ENCODE peak calls at places on chromosomes 5 and 9, in nine cellular contexts. P is MM.1S; Q is GM12892; S is fibroblast of lung; H is coronary artery; Z is tibial nerve; F is effector memory CD4-positive, alpha-beta T cell; C is tibial artery; E is stromal cell of bone marrow. U is an unnamed sample.
A peak's percentile ranks its signal among the peaks of the same experiment; 100 is the strongest.

GRCh38 chr5:131677115-131677514 is 42.1 kb upstream of the RAPGEF6 start:
- DNase-seq in P (no peak), H (no peak), C (no peak), S (peak; percentile 15), Z (no peak), Q (no peak), E (no peak), F (no peak), U (no peak)

GRCh38 chr9:107422189-107422802 is 67.3 kb downstream of the KLF4 start:
- DNase-seq in H (no peak), Z (peak; percentile 41), F (no peak), C (peak; percentile 58), P (peak; percentile 49), S (peak; percentile 45), Q (no peak), E (peak; percentile 61), U (peak; percentile 53)

GRCh38 chr9:134474656-134475050 is 148.4 kb downstream of the RXRA start:
- DNase-seq in C (no peak), P (no peak), E (no peak), H (no peak), F (no peak), S (no peak), Q (no peak), Z (no peak), U (no peak)

GRCh38 chr5:68303754-68304420 is 88.3 kb downstream of the PIK3R1 start:
- DNase-seq in Z (no peak), Q (no peak), E (no peak), P (no peak), C (no peak), F (no peak), H (no peak), S (no peak), U (no peak)

GRCh38 chr9:108282872-108283271 is 572.9 kb downstream of the ACTL7B start:
- DNase-seq in Q (no peak), S (no peak), Z (no peak), E (no peak), C (no peak), F (no peak), P (no peak), H (no peak), U (no peak)

GRCh38 chr5:176817369-176817841 is 7.0 kb downstream of the UNC5A start:
- DNase-seq in F (no peak), Q (no peak), C (no peak), S (no peak), E (no peak), P (no peak), Z (no peak), H (no peak), U (no peak)

GRCh38 chr9:100222674-100223073 is 123.6 kb downstream of the INVS start:
- DNase-seq in H (no peak), C (no peak), F (no peak), Q (no peak), S (peak; percentile 42), Z (no peak), E (peak; percentile 40), P (peak; percentile 26), U (peak; percentile 58)

GRCh38 chr5:151490617-151491016 is 43.2 kb downstream of the SLC36A1 start:
- DNase-seq in Z (no peak), Q (no peak), H (no peak), C (no peak), P (no peak), S (no peak), E (no peak), F (no peak), U (no peak)

GRCh38 chr5:143515829-143516228 is 112.3 kb upstream of the NR3C1 start:
- DNase-seq in E (peak; percentile 76), C (no peak), H (no peak), Z (no peak), P (no peak), Q (no peak), S (no peak), F (no peak), U (no peak)

GRCh38 chr9:130054820-130055219 is 1.1 kb downstream of the GPR107 start:
- DNase-seq in Q (no peak), C (no peak), S (no peak), E (no peak), H (no peak), P (no peak), F (no peak), Z (no peak), U (no peak)

GRCh38 chr5:60346391-60346790 is 353.6 kb downstream of the DEPDC1B start:
- DNase-seq in F (no peak), Z (no peak), Q (no peak), H (no peak), S (no peak), P (no peak), C (no peak), E (no peak), U (no peak)

GRCh38 chr9:33463151-33463550 is 10.6 kb downstream of the NOL6 start:
- DNase-seq in Q (peak; percentile 1), Z (no peak), E (no peak), H (no peak), P (no peak), C (no peak), S (no peak), F (no peak), U (no peak)

GRCh38 chr5:134458234-134458633 is 46.6 kb upstream of the CDKN2AIPNL start:
- DNase-seq in Z (peak; percentile 25), F (no peak), H (no peak), S (peak; percentile 78), Q (no peak), C (peak; percentile 46), P (no peak), E (no peak), U (no peak)

GRCh38 chr5:180259260-180259611 is 32.6 kb downstream of the MAPK9 start:
- DNase-seq in H (no peak), F (no peak), S (peak; percentile 22), E (no peak), P (no peak), C (no peak), Q (no peak), Z (no peak), U (no peak)

GRCh38 chr9:108296056-108296455 is 559.7 kb downstream of the ACTL7B start:
- DNase-seq in C (no peak), E (peak; percentile 72), Z (no peak), H (no peak), P (no peak), F (no peak), S (peak; percentile 77), Q (no peak), U (no peak)

GRCh38 chr5:134139891-134140469 is 25.5 kb downstream of the TCF7 start:
- DNase-seq in S (no peak), Z (no peak), P (no peak), Q (no peak), C (peak; percentile 5), H (peak; percentile 38), E (no peak), F (no peak), U (no peak)

GRCh38 chr5:154521756-154522155 is 43.7 kb upstream of the HAND1 start:
- DNase-seq in Z (no peak), E (no peak), S (no peak), P (no peak), Q (no peak), F (no peak), H (no peak), C (no peak), U (no peak)

GRCh38 chr5:37871023-37871815 is 31.4 kb upstream of the GDNF start:
- DNase-seq in Z (no peak), Q (no peak), H (no peak), C (no peak), E (peak; percentile 37), P (no peak), F (no peak), S (peak; percentile 87), U (no peak)

GRCh38 chr5:178326054-178326715 is 93.6 kb upstream of the PHYKPL start:
- DNase-seq in P (no peak), Z (no peak), Q (no peak), H (no peak), F (no peak), C (no peak), E (no peak), S (no peak), U (no peak)

GRCh38 chr9:109471994-109472393 is 26.1 kb downstream of the PTPN3 start:
- DNase-seq in H (no peak), Z (no peak), Q (no peak), S (no peak), E (no peak), C (no peak), F (no peak), P (no peak), U (no peak)

GRCh38 chr5:171955761-171956160 is 50.7 kb downstream of the FBXW11 start:
- DNase-seq in F (no peak), E (no peak), S (no peak), H (no peak), P (no peak), Z (no peak), C (no peak), Q (no peak), U (no peak)

GRCh38 chr9:26566141-26566540 is 326.5 kb downstream of the CAAP1 start:
- DNase-seq in H (no peak), Q (no peak), E (no peak), Z (no peak), C (no peak), S (no peak), F (no peak), P (no peak), U (no peak)

GRCh38 chr5:142817031-142817430 is 46.9 kb downstream of the ARHGAP26 start:
- DNase-seq in H (no peak), S (no peak), P (no peak), Q (no peak), Z (no peak), F (no peak), C (no peak), E (no peak), U (no peak)

GRCh38 chr9:26296910-26297309 is 595.7 kb downstream of the CAAP1 start:
- DNase-seq in Q (no peak), F (no peak), Z (no peak), P (no peak), H (no peak), E (no peak), C (no peak), S (peak; percentile 75), U (no peak)

GRCh38 chr9:113621309-113621791 is 157.8 kb downstream of the RGS3 start:
- DNase-seq in Q (no peak), Z (peak; percentile 56), P (no peak), E (peak; percentile 96), C (peak; percentile 84), H (peak; percentile 93), S (peak; percentile 97), F (no peak), U (no peak)

GRCh38 chr5:10354048-10354872 is 765 bp downstream of the MARCHF6 start:
- DNase-seq in Q (no peak), F (peak; percentile 24), H (no peak), E (no peak), Z (peak; percentile 44), C (no peak), S (peak; percentile 52), P (peak; percentile 50), U (peak; percentile 62)

GRCh38 chr5:178247481-178248456 is 15.2 kb upstream of the PHYKPL start:
- DNase-seq in H (no peak), S (no peak), E (no peak), F (no peak), Q (no peak), Z (no peak), P (no peak), C (no peak), U (no peak)

GRCh38 chr5:120382813-120383212 is 81.3 kb upstream of the PRR16 start:
- DNase-seq in C (no peak), E (no peak), F (no peak), H (no peak), P (no peak), Q (no peak), Z (no peak), S (no peak), U (no peak)

GRCh38 chr9:96478829-96479371 is 28.9 kb downstream of the HABP4 start:
- DNase-seq in E (no peak), P (no peak), S (peak; percentile 75), F (no peak), H (no peak), Z (no peak), Q (no peak), C (no peak), U (no peak)

GRCh38 chr5:57386958-57387357 is 95.7 kb downstream of the ACTBL2 start:
- DNase-seq in S (peak; percentile 72), P (no peak), C (no peak), Z (no peak), H (no peak), Q (no peak), F (no peak), E (no peak), U (peak; percentile 2)

U was measured in OCI-LY7.